ENCODE peak calls at places on chromosomes 7 and 10, in eight cellular contexts. V is fibroblast of lung; E is neural progenitor cell; P is HFFc6; F is fibroblast of the aortic adventitia; C is astrocyte; X is CD8-positive, alpha-beta T cell; I is ovary. Y is an unnamed sample.

GRCh38 chr10:102837230-102837721 is at the start of gene CYP17A1:
- DNase-seq in V (no peak), E (no peak), P (no peak), F (no peak), C (no peak), X (no peak), I (peak), Y (no peak)

GRCh38 chr10:16520900-16521299 is 779 bp downstream of the C1QL3 start:
- DNase-seq in V (peak), E (peak), P (no peak), F (peak), C (no peak), X (no peak), I (no peak), Y (no peak)

GRCh38 chr10:43594944-43595589 is 11.2 kb upstream of the ZNF485 start:
- DNase-seq in V (peak), E (no peak), P (no peak), F (peak), C (no peak), X (no peak), I (no peak), Y (peak)

GRCh38 chr7:98229441-98229840 is 18.2 kb downstream of the BHLHA15 start:
- DNase-seq in V (no peak), E (no peak), P (no peak), F (no peak), C (no peak), X (no peak), I (no peak), Y (no peak)

GRCh38 chr7:47293884-47294568 is 287.9 kb downstream of the TNS3 start:
- DNase-seq in V (peak), E (no peak), P (peak), F (peak), C (no peak), X (no peak), I (peak), Y (no peak)

GRCh38 chr7:87432536-87432935 is 42.9 kb downstream of the ABCB4 start:
- DNase-seq in V (no peak), E (no peak), P (no peak), F (no peak), C (no peak), X (no peak), I (no peak), Y (no peak)

GRCh38 chr10:58003945-58004344 is 263.7 kb downstream of the IPMK start:
- DNase-seq in V (no peak), E (no peak), P (no peak), F (no peak), C (no peak), X (no peak), I (no peak), Y (no peak)

GRCh38 chr10:101741938-101742337 is 34.0 kb downstream of the FGF8 start:
- DNase-seq in V (no peak), E (no peak), P (no peak), F (no peak), C (no peak), X (no peak), I (no peak), Y (no peak)

GRCh38 chr7:42617071-42617705 is 294.7 kb downstream of the C7orf25 start:
- DNase-seq in V (peak), E (peak), P (no peak), F (no peak), C (no peak), X (no peak), I (no peak), Y (no peak)

GRCh38 chr7:148772297-148773089 is 73.8 kb downstream of the CUL1 start:
- DNase-seq in V (peak), E (no peak), P (peak), F (peak), C (peak), X (no peak), I (no peak), Y (peak)

GRCh38 chr10:112404612-112405011 is 30.7 kb downstream of the ACSL5 start:
- DNase-seq in V (no peak), E (no peak), P (no peak), F (peak), C (no peak), X (no peak), I (no peak), Y (no peak)

DNA sequence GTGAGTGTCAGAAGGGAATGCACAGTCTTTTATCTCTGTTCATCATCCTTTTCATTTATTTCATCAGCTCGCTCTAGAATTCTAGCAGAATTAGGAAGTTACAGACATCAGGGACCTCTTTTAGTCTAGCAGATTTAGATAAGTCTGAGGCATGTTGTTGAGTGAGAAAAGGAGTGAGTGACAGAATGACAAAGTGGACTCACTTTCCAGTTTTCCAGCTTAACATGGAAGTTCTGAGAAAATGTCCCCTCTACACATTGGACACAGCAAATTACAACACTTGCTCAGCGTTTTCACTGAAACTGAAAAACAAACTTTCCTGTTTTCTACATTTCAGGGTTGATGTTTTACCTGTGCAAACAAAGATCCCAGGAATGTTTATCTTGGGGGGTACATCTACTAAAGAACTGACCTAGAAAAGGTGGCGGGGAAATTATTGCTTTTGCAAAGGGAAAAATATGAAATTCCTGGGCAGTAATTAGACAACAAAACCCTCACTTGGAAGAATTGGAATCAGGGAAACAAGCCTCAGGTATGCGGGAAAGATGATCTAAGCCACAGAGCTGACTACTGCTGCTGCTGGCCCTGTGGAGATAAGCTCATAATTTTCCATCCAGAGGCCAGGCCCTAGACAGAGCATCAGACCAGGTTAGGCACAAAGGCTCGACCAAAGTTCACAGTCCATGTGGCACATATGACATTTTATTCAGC is 14.6 kb upstream of the CYP3A5 start:
- DNase-seq in V (no peak), E (no peak), P (no peak), F (no peak), C (no peak), X (no peak), I (no peak), Y (no peak)
- TF ChIP-seq CTCF in V (no peak), E (no peak), P (no peak), F (no peak), C (no peak), X (no peak), I (no peak), Y (no peak)

DNA sequence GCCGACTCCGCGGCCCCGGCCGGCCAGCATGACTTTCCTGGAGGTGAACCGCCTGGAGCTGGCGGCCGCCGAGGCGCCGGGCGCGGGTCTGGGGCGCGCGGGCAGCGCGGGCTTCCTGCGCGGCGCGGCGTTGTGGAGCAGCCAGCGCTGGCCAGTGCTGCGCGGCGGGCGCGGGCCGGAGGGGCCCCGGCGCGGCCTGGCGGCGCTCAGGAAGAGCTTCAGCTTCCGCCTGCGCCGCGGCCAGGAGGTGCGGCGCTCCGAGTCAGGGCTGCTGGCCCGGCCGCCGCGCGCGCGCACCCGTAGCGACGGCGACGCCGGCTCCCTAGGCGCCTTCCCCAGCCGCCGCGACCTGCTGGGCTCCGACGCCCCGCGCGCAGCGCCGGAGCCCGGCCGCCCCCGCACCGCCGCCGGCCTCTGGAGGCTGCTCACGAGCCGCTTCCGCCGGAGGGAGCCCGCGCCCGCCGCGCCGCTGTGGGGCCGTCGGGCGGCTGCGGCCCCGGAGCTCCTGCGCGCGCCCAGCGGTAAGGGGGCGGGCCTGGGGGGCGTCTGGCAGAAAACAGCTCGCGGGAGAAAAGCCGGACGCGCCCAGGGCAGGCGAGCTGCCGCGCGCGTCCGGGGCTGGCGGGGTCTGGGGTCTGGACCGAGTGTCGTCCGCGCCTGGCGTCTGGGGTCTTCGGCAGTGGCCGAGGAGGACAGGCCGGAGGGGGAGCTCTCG is 29.0 kb downstream of the AGAP3 start:
- DNase-seq in V (peak), E (peak), P (no peak), F (no peak), C (no peak), X (peak), I (no peak), Y (no peak)
- TF ChIP-seq CTCF in V (no peak), E (peak), P (no peak), F (no peak), C (no peak), X (no peak), I (no peak), Y (no peak)

GRCh38 chr7:121042899-121043298 is 54.4 kb downstream of the CPED1 start:
- DNase-seq in V (no peak), E (no peak), P (no peak), F (no peak), C (no peak), X (no peak), I (no peak), Y (no peak)
- TF ChIP-seq CTCF in V (no peak), E (no peak), P (no peak), F (no peak), C (no peak), X (no peak), I (no peak), Y (no peak)

GRCh38 chr7:33727415-33727814 is 177.9 kb upstream of the BMPER start:
- DNase-seq in V (no peak), E (no peak), P (no peak), F (no peak), C (no peak), X (no peak), I (no peak), Y (no peak)
- TF ChIP-seq CTCF in V (no peak), E (no peak), P (no peak), F (no peak), C (no peak), X (no peak), I (no peak), Y (no peak)

GRCh38 chr10:70558871-70559810 is 43.4 kb downstream of the PRF1 start:
- DNase-seq in V (peak), E (peak), P (peak), F (peak), C (peak), X (peak), I (peak), Y (peak)
- TF ChIP-seq CTCF in V (peak), E (peak), P (peak), F (peak), C (peak), X (peak), I (no peak), Y (peak)

GRCh38 chr10:7408003-7408493 is 2.8 kb downstream of the SFMBT2 start:
- DNase-seq in V (peak), E (peak), P (no peak), F (no peak), C (peak), X (no peak), I (peak), Y (no peak)

GRCh38 chr10:7409045-7409731 is 1.6 kb downstream of the SFMBT2 start:
- DNase-seq in V (peak), E (peak), P (no peak), F (no peak), C (no peak), X (no peak), I (peak), Y (no peak)

GRCh38 chr10:7409732-7410168 is 1.1 kb downstream of the SFMBT2 start:
- DNase-seq in V (peak), E (peak), P (no peak), F (no peak), C (no peak), X (no peak), I (no peak), Y (no peak)

GRCh38 chr10:7407368-7408002 is 3.3 kb downstream of the SFMBT2 start:
- DNase-seq in V (peak), E (peak), P (no peak), F (no peak), C (no peak), X (no peak), I (peak), Y (no peak)

GRCh38 chr10:7408494-7409044 is 2.3 kb downstream of the SFMBT2 start:
- DNase-seq in V (peak), E (peak), P (no peak), F (no peak), C (no peak), X (no peak), I (peak), Y (no peak)
- TF ChIP-seq CTCF in V (peak), E (peak), P (no peak), F (peak), C (peak), X (peak), I (peak), Y (peak)

DNA sequence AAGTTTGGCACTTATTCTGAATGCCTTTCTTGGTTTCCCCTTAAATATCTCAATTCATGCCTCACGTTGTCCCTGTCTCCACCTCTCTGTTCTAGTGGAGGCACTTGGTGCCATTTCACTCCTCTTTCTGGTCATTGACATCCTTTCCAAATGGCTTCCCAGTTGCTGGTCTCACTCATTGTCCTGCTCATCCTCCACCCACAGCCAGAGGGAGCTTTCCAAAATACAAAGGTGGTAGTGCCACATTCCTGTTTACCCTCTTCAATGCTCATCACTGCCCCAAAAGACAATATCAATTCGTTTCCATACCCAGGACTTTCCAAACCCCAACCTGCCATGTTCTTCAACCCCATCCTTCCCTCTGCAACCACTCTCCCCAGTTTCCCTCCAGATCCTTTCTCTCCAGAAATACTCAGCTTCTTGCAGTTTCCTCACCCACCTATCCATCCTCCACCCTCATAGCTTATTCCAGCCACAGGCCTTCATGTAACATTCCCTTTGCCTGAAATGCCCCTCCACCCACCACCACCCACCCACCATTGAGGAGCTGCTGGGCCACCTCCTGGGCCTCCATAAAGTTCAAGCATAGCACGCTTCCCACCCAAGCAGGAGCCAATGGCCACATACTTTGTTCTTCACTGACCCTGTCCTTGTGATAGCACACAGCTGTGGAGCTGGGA is 63.1 kb upstream of the ADRB1 start:
- DNase-seq in V (no peak), E (no peak), P (no peak), F (no peak), C (no peak), X (no peak), I (no peak), Y (no peak)
- TF ChIP-seq CTCF in V (peak), E (peak), P (peak), F (no peak), C (no peak), X (no peak), I (no peak), Y (peak)

GRCh38 chr10:28250782-28251181 is 52.1 kb downstream of the MPP7 start:
- DNase-seq in V (peak), E (no peak), P (peak), F (peak), C (peak), X (no peak), I (no peak), Y (no peak)
- TF ChIP-seq CTCF in V (peak), E (peak), P (peak), F (peak), C (peak), X (peak), I (peak), Y (peak)

Y was measured in brain microvascular endothelial cell.